ENCODE peak calls at places on chromosomes 3 and 15, in seven cellular contexts. One of them, this sample, is unnamed.
A peak's percentile ranks its signal among the peaks of the same experiment; 100 is the strongest.

GRCh38 chr3:123431658-123432323 is 17.1 kb downstream of the ADCY5 start:
- DNase-seq in adrenal gland: no peak
- DNase-seq in colonic mucosa: peak; percentile 61
- DNase-seq in ovary: no peak
- DNase-seq in mammary epithelial cell: no peak
- DNase-seq in upper lobe of right lung: no peak
- DNase-seq in CD8-positive, alpha-beta T cell: no peak
- DNase-seq in this sample: no peak

GRCh38 chr3:87437765-87438164 is 161.4 kb upstream of the POU1F1 start:
- DNase-seq in adrenal gland: no peak
- DNase-seq in colonic mucosa: no peak
- DNase-seq in ovary: no peak
- DNase-seq in mammary epithelial cell: peak; percentile 58
- DNase-seq in upper lobe of right lung: no peak
- DNase-seq in CD8-positive, alpha-beta T cell: no peak
- DNase-seq in this sample: no peak

GRCh38 chr15:73081321-73081958 is 29.2 kb downstream of the NEO1 start:
- DNase-seq in adrenal gland: no peak
- DNase-seq in colonic mucosa: peak; percentile 47
- DNase-seq in ovary: no peak
- DNase-seq in mammary epithelial cell: peak; percentile 30
- DNase-seq in upper lobe of right lung: no peak
- DNase-seq in CD8-positive, alpha-beta T cell: peak; percentile 14
- DNase-seq in this sample: no peak

GRCh38 chr15:85615930-85616329 is 178.8 kb downstream of the KLHL25 start:
- DNase-seq in adrenal gland: no peak
- DNase-seq in colonic mucosa: peak; percentile 40
- DNase-seq in ovary: no peak
- DNase-seq in mammary epithelial cell: peak; percentile 84
- DNase-seq in upper lobe of right lung: no peak
- DNase-seq in CD8-positive, alpha-beta T cell: peak; percentile 32
- DNase-seq in this sample: no peak

GRCh38 chr15:77816983-77817382 is 184.3 kb upstream of the LINGO1 start:
- DNase-seq in adrenal gland: no peak
- DNase-seq in colonic mucosa: no peak
- DNase-seq in ovary: no peak
- DNase-seq in mammary epithelial cell: no peak
- DNase-seq in upper lobe of right lung: no peak
- DNase-seq in CD8-positive, alpha-beta T cell: no peak
- DNase-seq in this sample: no peak

GRCh38 chr3:128482857-128483656 is 9.9 kb downstream of the GATA2 start:
- DNase-seq in adrenal gland: peak; percentile 48
- DNase-seq in colonic mucosa: no peak
- DNase-seq in ovary: no peak
- DNase-seq in mammary epithelial cell: peak; percentile 19
- DNase-seq in upper lobe of right lung: no peak
- DNase-seq in CD8-positive, alpha-beta T cell: no peak
- DNase-seq in this sample: peak; percentile 47

GRCh38 chr3:123521179-123521969 is 63.5 kb downstream of the HACD2 start:
- DNase-seq in adrenal gland: no peak
- DNase-seq in colonic mucosa: no peak
- DNase-seq in ovary: no peak
- DNase-seq in mammary epithelial cell: peak; percentile 2
- DNase-seq in upper lobe of right lung: no peak
- DNase-seq in CD8-positive, alpha-beta T cell: no peak
- DNase-seq in this sample: no peak

GRCh38 chr3:167886690-167887089 is 151.2 kb downstream of the SERPINI1 start:
- DNase-seq in adrenal gland: no peak
- DNase-seq in colonic mucosa: no peak
- DNase-seq in ovary: no peak
- DNase-seq in mammary epithelial cell: no peak
- DNase-seq in upper lobe of right lung: no peak
- DNase-seq in CD8-positive, alpha-beta T cell: no peak
- DNase-seq in this sample: no peak

GRCh38 chr15:73990250-73991005 is 1.7 kb downstream of the STOML1 start:
- DNase-seq in adrenal gland: no peak
- DNase-seq in colonic mucosa: no peak
- DNase-seq in ovary: peak; percentile 28
- DNase-seq in mammary epithelial cell: no peak
- DNase-seq in upper lobe of right lung: no peak
- DNase-seq in CD8-positive, alpha-beta T cell: no peak
- DNase-seq in this sample: no peak

GRCh38 chr15:78950343-78950742 is 5.5 kb upstream of the CTSH start:
- DNase-seq in adrenal gland: no peak
- DNase-seq in colonic mucosa: peak; percentile 40
- DNase-seq in ovary: no peak
- DNase-seq in mammary epithelial cell: no peak
- DNase-seq in upper lobe of right lung: no peak
- DNase-seq in CD8-positive, alpha-beta T cell: no peak
- DNase-seq in this sample: no peak

GRCh38 chr15:33194704-33195261 is at the start of gene FMN1:
- DNase-seq in adrenal gland: peak; percentile 90
- DNase-seq in colonic mucosa: peak; percentile 96
- DNase-seq in ovary: peak; percentile 71
- DNase-seq in mammary epithelial cell: peak; percentile 91
- DNase-seq in upper lobe of right lung: peak; percentile 98
- DNase-seq in CD8-positive, alpha-beta T cell: peak; percentile 86
- DNase-seq in this sample: peak; percentile 97

GRCh38 chr15:90082140-90082713 is 20.0 kb downstream of the IDH2 start:
- DNase-seq in adrenal gland: no peak
- DNase-seq in colonic mucosa: no peak
- DNase-seq in ovary: no peak
- DNase-seq in mammary epithelial cell: no peak
- DNase-seq in upper lobe of right lung: no peak
- DNase-seq in CD8-positive, alpha-beta T cell: no peak
- DNase-seq in this sample: no peak

GRCh38 chr15:57138260-57138895 is 219.9 kb downstream of the TCF12 start:
- DNase-seq in adrenal gland: peak; percentile 35
- DNase-seq in colonic mucosa: no peak
- DNase-seq in ovary: no peak
- DNase-seq in mammary epithelial cell: peak; percentile 41
- DNase-seq in upper lobe of right lung: no peak
- DNase-seq in CD8-positive, alpha-beta T cell: no peak
- DNase-seq in this sample: no peak

GRCh38 chr15:61387675-61388074 is 158.6 kb upstream of the RORA start:
- DNase-seq in adrenal gland: no peak
- DNase-seq in colonic mucosa: no peak
- DNase-seq in ovary: no peak
- DNase-seq in mammary epithelial cell: no peak
- DNase-seq in upper lobe of right lung: no peak
- DNase-seq in CD8-positive, alpha-beta T cell: no peak
- DNase-seq in this sample: no peak

GRCh38 chr3:81378552-81379288 is 382.7 kb downstream of the GBE1 start:
- DNase-seq in adrenal gland: no peak
- DNase-seq in colonic mucosa: no peak
- DNase-seq in ovary: no peak
- DNase-seq in mammary epithelial cell: no peak
- DNase-seq in upper lobe of right lung: no peak
- DNase-seq in CD8-positive, alpha-beta T cell: no peak
- DNase-seq in this sample: no peak

GRCh38 chr3:37474936-37475335 is 300.6 kb upstream of the LRRFIP2 start:
- DNase-seq in adrenal gland: peak; percentile 91
- DNase-seq in colonic mucosa: no peak
- DNase-seq in ovary: no peak
- DNase-seq in mammary epithelial cell: no peak
- DNase-seq in upper lobe of right lung: no peak
- DNase-seq in CD8-positive, alpha-beta T cell: no peak
- DNase-seq in this sample: no peak

GRCh38 chr3:127486337-127486944 is 104.1 kb downstream of the TPRA1 start:
- DNase-seq in adrenal gland: no peak
- DNase-seq in colonic mucosa: no peak
- DNase-seq in ovary: no peak
- DNase-seq in mammary epithelial cell: no peak
- DNase-seq in upper lobe of right lung: peak; percentile 40
- DNase-seq in CD8-positive, alpha-beta T cell: no peak
- DNase-seq in this sample: no peak

GRCh38 chr15:65792130-65792987 is at the start of gene DENND4A:
- DNase-seq in adrenal gland: peak; percentile 98
- DNase-seq in colonic mucosa: peak; percentile 97
- DNase-seq in ovary: peak; percentile 99
- DNase-seq in mammary epithelial cell: peak; percentile 99
- DNase-seq in upper lobe of right lung: peak; percentile 99
- DNase-seq in CD8-positive, alpha-beta T cell: peak; percentile 98
- DNase-seq in this sample: peak; percentile 98

GRCh38 chr3:59839283-59839682 is 789.5 kb upstream of the CFAP20DC start:
- DNase-seq in adrenal gland: no peak
- DNase-seq in colonic mucosa: no peak
- DNase-seq in ovary: no peak
- DNase-seq in mammary epithelial cell: peak; percentile 46
- DNase-seq in upper lobe of right lung: no peak
- DNase-seq in CD8-positive, alpha-beta T cell: no peak
- DNase-seq in this sample: no peak

GRCh38 chr3:5160926-5161858 is 26.3 kb upstream of the EDEM1 start:
- DNase-seq in adrenal gland: no peak
- DNase-seq in colonic mucosa: no peak
- DNase-seq in ovary: no peak
- DNase-seq in mammary epithelial cell: peak; percentile 56
- DNase-seq in upper lobe of right lung: no peak
- DNase-seq in CD8-positive, alpha-beta T cell: no peak
- DNase-seq in this sample: no peak

GRCh38 chr15:21260966-21261395 is 179.3 kb downstream of the POTEB3 start:
- DNase-seq in adrenal gland: no peak
- DNase-seq in colonic mucosa: no peak
- DNase-seq in ovary: no peak
- DNase-seq in mammary epithelial cell: no peak
- DNase-seq in upper lobe of right lung: peak; percentile 70
- DNase-seq in CD8-positive, alpha-beta T cell: no peak
- DNase-seq in this sample: peak; percentile 53
- H3K9me3 ChIP-seq in adrenal gland: no peaks in the 10 kb centered on the region
- H3K9me3 ChIP-seq in colonic mucosa: no peaks in the 10 kb centered on the region
- H3K9me3 ChIP-seq in ovary: no peaks in the 10 kb centered on the region
- H3K9me3 ChIP-seq in mammary epithelial cell: no peaks in the 10 kb centered on the region
- H3K9me3 ChIP-seq in upper lobe of right lung: no peaks in the 10 kb centered on the region
- H3K9me3 ChIP-seq in CD8-positive, alpha-beta T cell: no peaks in the 10 kb centered on the region
- H3K9me3 ChIP-seq in this sample: no peaks in the 10 kb centered on the region

GRCh38 chr15:26648676-26649075 is 124.2 kb downstream of the GABRB3 start:
- DNase-seq in adrenal gland: no peak
- DNase-seq in colonic mucosa: no peak
- DNase-seq in ovary: no peak
- DNase-seq in mammary epithelial cell: no peak
- DNase-seq in upper lobe of right lung: no peak
- DNase-seq in CD8-positive, alpha-beta T cell: no peak
- DNase-seq in this sample: no peak
- H3K9me3 ChIP-seq in adrenal gland: no peaks in the 10 kb centered on the region
- H3K9me3 ChIP-seq in colonic mucosa: no peaks in the 10 kb centered on the region
- H3K9me3 ChIP-seq in ovary: no peaks in the 10 kb centered on the region
- H3K9me3 ChIP-seq in mammary epithelial cell: peaks cover 44% of the 10 kb centered on the region
- H3K9me3 ChIP-seq in upper lobe of right lung: no peaks in the 10 kb centered on the region
- H3K9me3 ChIP-seq in CD8-positive, alpha-beta T cell: peaks cover 4% of the 10 kb centered on the region
- H3K9me3 ChIP-seq in this sample: peaks cover 10% of the 10 kb centered on the region

GRCh38 chr3:25493786-25494185 is 65.7 kb downstream of the RARB start:
- DNase-seq in adrenal gland: no peak
- DNase-seq in colonic mucosa: no peak
- DNase-seq in ovary: no peak
- DNase-seq in mammary epithelial cell: peak; percentile 79
- DNase-seq in upper lobe of right lung: no peak
- DNase-seq in CD8-positive, alpha-beta T cell: no peak
- DNase-seq in this sample: no peak

GRCh38 chr3:25485673-25486072 is 57.6 kb downstream of the RARB start:
- DNase-seq in adrenal gland: no peak
- DNase-seq in colonic mucosa: no peak
- DNase-seq in ovary: no peak
- DNase-seq in mammary epithelial cell: no peak
- DNase-seq in upper lobe of right lung: no peak
- DNase-seq in CD8-positive, alpha-beta T cell: no peak
- DNase-seq in this sample: no peak

GRCh38 chr3:25486932-25487331 is 58.9 kb downstream of the RARB start:
- DNase-seq in adrenal gland: no peak
- DNase-seq in colonic mucosa: no peak
- DNase-seq in ovary: no peak
- DNase-seq in mammary epithelial cell: no peak
- DNase-seq in upper lobe of right lung: no peak
- DNase-seq in CD8-positive, alpha-beta T cell: no peak
- DNase-seq in this sample: no peak

GRCh38 chr3:25493246-25493645 is 65.2 kb downstream of the RARB start:
- DNase-seq in adrenal gland: no peak
- DNase-seq in colonic mucosa: no peak
- DNase-seq in ovary: no peak
- DNase-seq in mammary epithelial cell: no peak
- DNase-seq in upper lobe of right lung: no peak
- DNase-seq in CD8-positive, alpha-beta T cell: no peak
- DNase-seq in this sample: no peak

DNA sequence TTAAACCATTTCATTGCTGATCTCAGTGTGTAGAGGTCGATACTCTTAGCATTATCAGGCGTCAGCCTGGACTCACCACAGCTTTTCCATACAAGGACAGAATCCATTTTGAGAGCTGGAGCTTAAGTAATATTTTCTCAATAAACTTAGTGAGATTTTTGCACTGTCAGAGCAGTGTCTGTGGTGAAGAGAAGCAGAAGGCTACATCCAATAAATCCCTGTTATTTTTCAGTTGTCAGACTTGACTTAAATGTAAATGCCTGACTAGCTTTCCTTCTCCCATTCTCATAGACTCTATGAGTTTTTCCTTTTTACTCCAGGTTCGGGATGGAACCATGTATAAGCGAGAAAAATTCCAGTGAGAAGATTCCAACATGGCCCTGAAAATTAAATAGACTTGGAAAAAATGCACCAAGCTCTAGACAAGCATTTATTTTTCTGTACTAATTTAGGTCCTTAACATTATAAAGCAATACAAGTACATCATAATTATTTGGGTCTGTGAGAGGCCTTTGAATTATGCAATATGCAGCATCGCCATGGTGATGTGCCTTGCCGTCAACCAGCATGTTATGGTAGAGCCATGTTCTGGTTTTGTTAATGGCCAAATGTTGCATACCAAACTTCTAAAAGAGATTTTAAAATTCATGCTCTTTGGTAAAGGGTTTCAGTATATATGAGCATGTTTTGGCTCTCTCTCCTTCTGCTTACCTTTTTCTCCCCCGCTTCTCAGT is 62.0 kb downstream of the RARB start:
- DNase-seq in adrenal gland: no peak
- DNase-seq in colonic mucosa: no peak
- DNase-seq in ovary: no peak
- DNase-seq in mammary epithelial cell: no peak
- DNase-seq in upper lobe of right lung: no peak
- DNase-seq in CD8-positive, alpha-beta T cell: no peak
- DNase-seq in this sample: no peak
- H3K9me3 ChIP-seq in adrenal gland: no peaks in the 10 kb centered on the region
- H3K9me3 ChIP-seq in colonic mucosa: no peaks in the 10 kb centered on the region
- H3K9me3 ChIP-seq in ovary: no peaks in the 10 kb centered on the region
- H3K9me3 ChIP-seq in mammary epithelial cell: peaks cover 26% of the 10 kb centered on the region
- H3K9me3 ChIP-seq in upper lobe of right lung: peaks cover 8% of the 10 kb centered on the region
- H3K9me3 ChIP-seq in CD8-positive, alpha-beta T cell: peaks cover 6% of the 10 kb centered on the region
- H3K9me3 ChIP-seq in this sample: peaks cover 30% of the 10 kb centered on the region

DNA sequence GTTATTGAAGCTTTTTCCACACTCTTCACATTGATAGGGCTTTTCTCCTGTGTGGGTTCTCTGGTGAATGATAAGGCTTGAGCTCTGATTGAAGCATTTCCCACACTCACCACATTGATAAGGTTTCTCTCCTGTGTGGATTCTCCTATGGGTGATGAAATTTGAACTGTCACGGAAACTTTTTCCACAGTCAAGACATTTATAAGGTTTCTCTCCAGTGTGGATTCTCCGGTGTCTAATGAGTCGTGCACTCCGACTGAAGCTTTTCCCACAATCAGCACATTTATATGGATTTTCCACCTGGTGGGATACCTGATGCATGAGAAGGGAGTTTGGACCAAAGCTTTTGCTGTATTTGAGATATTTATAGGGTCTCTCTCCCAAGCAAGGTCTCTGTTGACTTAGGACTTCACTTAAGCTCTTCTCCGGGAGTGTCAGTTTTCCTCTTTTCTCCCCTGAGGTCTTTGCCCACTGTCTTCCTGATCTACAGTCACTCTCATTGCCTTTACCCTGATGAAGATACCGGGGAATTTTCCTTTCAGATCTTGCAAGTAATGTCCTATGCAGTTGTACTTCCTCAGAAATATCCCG is 9.4 kb downstream of the ZSCAN29 start:
- DNase-seq in adrenal gland: no peak
- DNase-seq in colonic mucosa: no peak
- DNase-seq in ovary: no peak
- DNase-seq in mammary epithelial cell: no peak
- DNase-seq in upper lobe of right lung: no peak
- DNase-seq in CD8-positive, alpha-beta T cell: no peak
- DNase-seq in this sample: no peak
- H3K9me3 ChIP-seq in adrenal gland: peaks cover 17% of the 10 kb centered on the region
- H3K9me3 ChIP-seq in colonic mucosa: peaks cover 16% of the 10 kb centered on the region
- H3K9me3 ChIP-seq in ovary: peaks cover 2% of the 10 kb centered on the region
- H3K9me3 ChIP-seq in mammary epithelial cell: peaks cover 31% of the 10 kb centered on the region
- H3K9me3 ChIP-seq in upper lobe of right lung: peaks cover 41% of the 10 kb centered on the region
- H3K9me3 ChIP-seq in CD8-positive, alpha-beta T cell: peaks cover 23% of the 10 kb centered on the region
- H3K9me3 ChIP-seq in this sample: peaks cover 62% of the 10 kb centered on the region